ENCODE peak calls at places on chromosomes 5 and 9, in four cellular contexts. I is SK-N-SH, U is GM12878, N is K562. K is an unnamed sample.

GRCh38 chr9:38284768-38285080 is 107.8 kb upstream of the ALDH1B1 start:
- DNase-seq in I (peak; percentile 48), U (no peak), N (no peak), K (no peak)

GRCh38 chr5:149632311-149633251 is 51.3 kb downstream of the ARHGEF37 start:
- DNase-seq in I (no peak), U (no peak), N (peak; percentile 85), K (no peak)

GRCh38 chr9:34047864-34048729 is 590 bp downstream of the UBAP2 start:
- DNase-seq in I (peak; percentile 63), U (no peak), N (peak; percentile 70), K (peak; percentile 6)

GRCh38 chr5:33371660-33372059 is 69.1 kb upstream of the TARS1 start:
- DNase-seq in I (no peak), U (no peak), N (no peak), K (no peak)

GRCh38 chr5:149038336-149039075 is 24.4 kb downstream of the SH3TC2 start:
- DNase-seq in I (no peak), U (no peak), N (no peak), K (no peak)

GRCh38 chr5:57501414-57502321 is 19.1 kb upstream of the ACTBL2 start:
- DNase-seq in I (peak; percentile 16), U (no peak), N (no peak), K (no peak)

GRCh38 chr5:56432326-56432725 is 199.2 kb upstream of the ANKRD55 start:
- DNase-seq in I (no peak), U (no peak), N (no peak), K (no peak)

GRCh38 chr5:173412566-173412965 is 84.4 kb upstream of the STC2 start:
- DNase-seq in I (no peak), U (no peak), N (no peak), K (no peak)

GRCh38 chr9:122562134-122562760 is 9.3 kb downstream of the OR1N2 start:
- DNase-seq in I (no peak), U (no peak), N (no peak), K (no peak)

GRCh38 chr5:125160787-125161502 is 414.5 kb upstream of the ZNF608 start:
- DNase-seq in I (no peak), U (no peak), N (no peak), K (no peak)

GRCh38 chr9:94933429-94933828 is 206.9 kb downstream of the AOPEP start:
- DNase-seq in I (no peak), U (no peak), N (no peak), K (no peak)

GRCh38 chr5:129511291-129511690 is 51.2 kb downstream of the ADAMTS19 start:
- DNase-seq in I (no peak), U (no peak), N (no peak), K (no peak)

GRCh38 chr9:127344373-127344995 is 52.5 kb upstream of the SLC2A8 start:
- DNase-seq in I (no peak), U (no peak), N (no peak), K (no peak)

GRCh38 chr9:124611106-124611505 is 103.9 kb upstream of the NR5A1 start:
- DNase-seq in I (no peak), U (no peak), N (no peak), K (no peak)

GRCh38 chr5:98309785-98310566 is 463.5 kb upstream of the RGMB start:
- DNase-seq in I (no peak), U (peak; percentile 30), N (no peak), K (peak; percentile 50)

GRCh38 chr5:112878760-112879159 is 17.7 kb downstream of the SRP19 start:
- DNase-seq in I (no peak), U (no peak), N (peak; percentile 29), K (peak; percentile 19)
- TF ChIP-seq SIN3A in I (no peak), U (no peak), N (no peak), K (no peak)

GRCh38 chr5:62111428-62111827 is 194.6 kb upstream of the KIF2A start:
- DNase-seq in I (no peak), U (no peak), N (no peak), K (no peak)

GRCh38 chr5:62112689-62113220 is 193.3 kb upstream of the KIF2A start:
- DNase-seq in I (no peak), U (no peak), N (no peak), K (no peak)

DNA sequence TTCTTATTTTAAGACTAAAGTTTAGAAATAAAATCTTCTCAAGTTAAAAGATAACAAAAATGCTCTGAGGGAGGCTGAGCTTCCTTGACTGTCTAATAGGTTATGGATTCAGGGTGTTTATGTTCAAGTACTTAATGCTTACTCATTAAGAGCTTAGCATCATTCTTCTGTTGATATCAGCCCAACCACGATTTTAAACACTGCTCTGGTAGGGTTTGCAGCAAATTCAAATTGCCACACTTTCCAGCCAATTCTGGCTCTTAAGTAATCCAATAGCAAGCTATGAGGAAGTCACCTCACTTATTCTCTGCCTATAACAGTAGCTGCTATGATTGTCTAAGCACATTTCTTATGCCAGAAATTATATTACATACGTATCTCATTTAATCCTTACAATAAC is 191.0 kb upstream of the KIF2A start:
- DNase-seq in I (no peak), U (no peak), N (no peak), K (no peak)
- TF ChIP-seq SIN3A in I (no peak), U (no peak), N (no peak), K (no peak)

GRCh38 chr5:163503106-163504090 is 2.0 kb upstream of the MAT2B start:
- DNase-seq in I (peak; percentile 70), U (peak; percentile 43), N (peak; percentile 27), K (peak; percentile 69)

GRCh38 chr5:163505475-163506457 is at the start of gene MAT2B:
- DNase-seq in I (peak; percentile 94), U (peak; percentile 74), N (peak; percentile 96), K (peak; percentile 86)

GRCh38 chr5:163505049-163505474 is 357 bp upstream of the MAT2B start:
- DNase-seq in I (no peak), U (no peak), N (peak; percentile 36), K (no peak)

GRCh38 chr5:163506726-163507125 is 1.3 kb downstream of the MAT2B start:
- DNase-seq in I (no peak), U (no peak), N (no peak), K (no peak)

GRCh38 chr5:163504091-163504931 is 1.1 kb upstream of the MAT2B start:
- DNase-seq in I (peak; percentile 33), U (no peak), N (peak; percentile 39), K (no peak)
- TF ChIP-seq SIN3A in I (no peak), U (no peak), N (peak; percentile 51), K (no peak)

GRCh38 chr5:41925555-41925946 is 470 bp downstream of the FBXO4 start:
- DNase-seq in I (no peak), U (no peak), N (peak; percentile 69), K (no peak)
- TF ChIP-seq SIN3A in I (no peak), U (no peak), N (no peak), K (no peak)

K was measured in HCT116.